ENCODE peak calls at places on chromosomes 13 and 19, in five cellular contexts. V is iPS DF 19.7; S is H54; X is activated CD4-positive, alpha-beta T cell treated with anti-CD3 and anti-CD28 coated beads, Interleukin-2, amount 50 U/mL, for 24 hours; P is iPS DF 6.9. N is an unnamed sample.

GRCh38 chr19:49155830-49156346 is 692 bp upstream of the HRC start:
- DNase-seq in V (no peak), S (no peak), X (no peak), P (no peak), N (no peak)

GRCh38 chr19:30335306-30335886 is 36.8 kb upstream of the ZNF536 start:
- DNase-seq in V (no peak), S (no peak), X (no peak), P (no peak), N (no peak)

GRCh38 chr19:1064661-1065605 is 2.0 kb upstream of the ARHGAP45 start:
- DNase-seq in V (no peak), S (peak), X (no peak), P (no peak), N (peak)

GRCh38 chr19:4284176-4284958 is 5.3 kb downstream of the SHD start:
- DNase-seq in V (peak), S (peak), X (no peak), P (peak), N (no peak)

GRCh38 chr13:20796791-20797513 is 23.2 kb upstream of the EEF1AKMT1 start:
- DNase-seq in V (no peak), S (no peak), X (no peak), P (no peak), N (peak)

GRCh38 chr13:20825476-20825875 is 51.7 kb upstream of the EEF1AKMT1 start:
- DNase-seq in V (no peak), S (no peak), X (no peak), P (no peak), N (no peak)

GRCh38 chr19:38434549-38435051 is 1.1 kb downstream of the RYR1 start:
- DNase-seq in V (no peak), S (no peak), X (no peak), P (no peak), N (no peak)

GRCh38 chr19:44587863-44588752 is 25.3 kb upstream of the IGSF23 start:
- DNase-seq in V (no peak), S (peak), X (no peak), P (no peak), N (peak)

GRCh38 chr19:501646-502045 is 5.4 kb downstream of the MADCAM1 start:
- DNase-seq in V (no peak), S (no peak), X (no peak), P (no peak), N (no peak)

GRCh38 chr13:112118451-112119064 is 51.6 kb downstream of the SOX1 start:
- DNase-seq in V (no peak), S (no peak), X (no peak), P (no peak), N (no peak)

GRCh38 chr13:46751811-46752635 is 44.9 kb downstream of the ESD start:
- DNase-seq in V (no peak), S (no peak), X (no peak), P (no peak), N (peak)

GRCh38 chr19:5827342-5827890 is 12.1 kb downstream of the FUT6 start:
- DNase-seq in V (no peak), S (no peak), X (no peak), P (no peak), N (no peak)

GRCh38 chr13:26760835-26761582 is 423 bp upstream of the GPR12 start:
- DNase-seq in V (no peak), S (no peak), X (no peak), P (no peak), N (no peak)

GRCh38 chr19:46488551-46488950 is 7.1 kb downstream of the PNMA8B start:
- DNase-seq in V (no peak), S (no peak), X (no peak), P (no peak), N (no peak)

GRCh38 chr13:101785858-101786257 is 333.4 kb downstream of the ITGBL1 start:
- DNase-seq in V (peak), S (peak), X (no peak), P (peak), N (peak)

GRCh38 chr13:103000157-103000556 is 66.1 kb downstream of the SLC10A2 start:
- DNase-seq in V (no peak), S (no peak), X (no peak), P (no peak), N (no peak)

GRCh38 chr19:18865973-18866799 is 29.8 kb downstream of the CERS1 start:
- DNase-seq in V (no peak), S (peak), X (peak), P (no peak), N (peak)

GRCh38 chr13:51249254-51249653 is 27.1 kb downstream of the FAM124A start:
- DNase-seq in V (no peak), S (no peak), X (no peak), P (no peak), N (peak)

GRCh38 chr13:48531416-48532145 is 1.3 kb downstream of the RCBTB2 start:
- DNase-seq in V (no peak), S (no peak), X (no peak), P (no peak), N (no peak)

GRCh38 chr13:79490326-79490725 is 9.4 kb downstream of the NDFIP2 start:
- DNase-seq in V (no peak), S (no peak), X (no peak), P (no peak), N (no peak)

GRCh38 chr19:2495130-2495641 is 19.3 kb downstream of the GADD45B start:
- DNase-seq in V (no peak), S (peak), X (no peak), P (no peak), N (peak)

GRCh38 chr13:59424661-59425060 is 739.1 kb downstream of the DIAPH3 start:
- DNase-seq in V (no peak), S (no peak), X (no peak), P (no peak), N (peak)

GRCh38 chr13:43984292-43984691 is 104.6 kb downstream of the LACC1 start:
- DNase-seq in V (no peak), S (no peak), X (no peak), P (no peak), N (no peak)

GRCh38 chr19:7294571-7295212 is 478 bp upstream of the INSR start:
- DNase-seq in V (no peak), S (peak), X (no peak), P (no peak), N (peak)

GRCh38 chr19:18951721-18952281 is 10.8 kb upstream of the HOMER3 start:
- DNase-seq in V (no peak), S (no peak), X (no peak), P (no peak), N (peak)

GRCh38 chr19:12628040-12629022 is 17.6 kb downstream of the ZNF791 start:
- DNase-seq in V (no peak), S (no peak), X (no peak), P (no peak), N (peak)

GRCh38 chr13:106376411-106377112 is 158.9 kb downstream of the EFNB2 start:
- DNase-seq in V (no peak), S (peak), X (no peak), P (no peak), N (peak)

GRCh38 chr19:50880241-50880640 is 7.0 kb downstream of the KLK2 start:
- DNase-seq in V (no peak), S (no peak), X (no peak), P (no peak), N (no peak)

GRCh38 chr13:91017031-91017668 is 330.3 kb upstream of the MIR17HG start:
- DNase-seq in V (no peak), S (peak), X (no peak), P (peak), N (peak)

GRCh38 chr13:112972867-112973576 is 4.0 kb downstream of the MCF2L start:
- DNase-seq in V (no peak), S (no peak), X (no peak), P (no peak), N (no peak)

GRCh38 chr19:48393559-48394330 is at the start of gene GRIN2D:
- DNase-seq in V (no peak), S (no peak), X (no peak), P (no peak), N (no peak)

GRCh38 chr19:17260842-17261325 is 3.7 kb downstream of the USHBP1 start:
- DNase-seq in V (no peak), S (peak), X (peak), P (peak), N (peak)

GRCh38 chr19:42280761-42281174 is 11.7 kb downstream of the CIC start:
- DNase-seq in V (no peak), S (peak), X (no peak), P (no peak), N (peak)

GRCh38 chr13:51045450-51045849 is 65.6 kb downstream of the C13orf42 start:
- DNase-seq in V (no peak), S (no peak), X (no peak), P (no peak), N (no peak)

N was measured in fibroblast of mammary gland.